ENCODE peak calls at places on chromosomes 16 and 17, in six cellular contexts. O is globus pallidus, S is cardiac muscle cell, U is lung, I is anterior cingulate cortex, N is COR-L47. W is an unnamed sample.

GRCh38 chr17:16243811-16244567 is 27.0 kb downstream of the PIGL start:
- DNase-seq in O (no peak), S (no peak), U (no peak), I (no peak), N (no peak), W (no peak)

GRCh38 chr17:66684716-66685115 is 150.2 kb upstream of the CACNG5 start:
- DNase-seq in O (no peak), S (no peak), U (no peak), I (no peak), N (no peak), W (no peak)

GRCh38 chr16:57475711-57476339 is 10.5 kb downstream of the DOK4 start:
- DNase-seq in O (no peak), S (peak; percentile 77), U (no peak), I (no peak), N (no peak), W (peak; percentile 81)

GRCh38 chr17:80737106-80738019 is 192.7 kb downstream of the RPTOR start:
- DNase-seq in O (no peak), S (no peak), U (no peak), I (no peak), N (no peak), W (no peak)

GRCh38 chr16:89729293-89729692 is 8.0 kb downstream of the ZNF276 start:
- DNase-seq in O (no peak), S (no peak), U (no peak), I (no peak), N (no peak), W (no peak)

GRCh38 chr17:81400154-81400938 is 5.1 kb downstream of the BAHCC1 start:
- DNase-seq in O (no peak), S (peak; percentile 59), U (no peak), I (no peak), N (no peak), W (no peak)

GRCh38 chr16:50451951-50452508 is 83.2 kb upstream of the BRD7 start:
- DNase-seq in O (no peak), S (no peak), U (no peak), I (no peak), N (no peak), W (no peak)

GRCh38 chr16:70402916-70403659 is 35.8 kb downstream of the ST3GAL2 start:
- DNase-seq in O (no peak), S (no peak), U (no peak), I (no peak), N (no peak), W (no peak)

GRCh38 chr16:54286330-54287017 is at the start of gene IRX3:
- DNase-seq in O (peak; percentile 35), S (peak; percentile 96), U (peak; percentile 91), I (no peak), N (peak; percentile 63), W (peak; percentile 67)

GRCh38 chr17:7404737-7405412 is 978 bp upstream of the TMEM256 start:
- DNase-seq in O (no peak), S (peak; percentile 75), U (peak; percentile 45), I (no peak), N (no peak), W (no peak)

GRCh38 chr17:72984145-72984924 is 108.2 kb downstream of the SLC39A11 start:
- DNase-seq in O (no peak), S (no peak), U (no peak), I (no peak), N (no peak), W (no peak)

GRCh38 chr17:77601054-77601979 is 357.2 kb upstream of the TNRC6C start:
- DNase-seq in O (no peak), S (no peak), U (no peak), I (no peak), N (no peak), W (no peak)

GRCh38 chr17:21460358-21460757 is 84.2 kb downstream of the KCNJ12 start:
- DNase-seq in O (no peak), S (no peak), U (no peak), I (no peak), N (no peak), W (no peak)

W was measured in SK-N-DZ.